ENCODE peak calls at places on chromosomes 5 and 9, in four cellular contexts. One of them, this sample, is unnamed. For H3K4me1 and H3K9me3, the result is how much of the 10 kb centered on the place peaks cover.

GRCh38 chr5:139903450-139903804 is 107.8 kb downstream of the PSD2 start:
- DNase-seq in lung: no peak
- DNase-seq in A549: no peak
- DNase-seq in BE2C: no peak
- DNase-seq in this sample: peak

GRCh38 chr5:14463629-14464028 is 118.0 kb upstream of the OTULINL start:
- DNase-seq in lung: no peak
- DNase-seq in A549: peak
- DNase-seq in BE2C: no peak
- DNase-seq in this sample: no peak

GRCh38 chr9:135010921-135011320 is 76.5 kb upstream of the OLFM1 start:
- DNase-seq in lung: peak
- DNase-seq in A549: no peak
- DNase-seq in BE2C: no peak
- DNase-seq in this sample: no peak

GRCh38 chr9:129383415-129384088 is 205.5 kb upstream of the IER5L start:
- DNase-seq in lung: peak
- DNase-seq in A549: no peak
- DNase-seq in BE2C: no peak
- DNase-seq in this sample: peak

GRCh38 chr9:73011346-73011745 is 58.5 kb upstream of the ALDH1A1 start:
- DNase-seq in lung: no peak
- DNase-seq in A549: no peak
- DNase-seq in BE2C: no peak
- DNase-seq in this sample: no peak

GRCh38 chr5:134506054-134507039 is 19.1 kb upstream of the JADE2 start:
- DNase-seq in lung: peak
- DNase-seq in A549: peak
- DNase-seq in BE2C: no peak
- DNase-seq in this sample: peak

GRCh38 chr5:149831492-149831891 is 101.4 kb downstream of the PPARGC1B start:
- DNase-seq in lung: no peak
- DNase-seq in A549: peak
- DNase-seq in BE2C: no peak
- DNase-seq in this sample: no peak

GRCh38 chr9:121678501-121679022 is 27.1 kb downstream of the DAB2IP start:
- DNase-seq in lung: no peak
- DNase-seq in A549: no peak
- DNase-seq in BE2C: no peak
- DNase-seq in this sample: no peak

GRCh38 chr5:66596791-66597757 is 881 bp downstream of the MAST4 start:
- DNase-seq in lung: peak
- DNase-seq in A549: peak
- DNase-seq in BE2C: peak
- DNase-seq in this sample: peak

GRCh38 chr5:2749514-2750025 is 1.9 kb downstream of the IRX2 start:
- DNase-seq in lung: no peak
- DNase-seq in A549: no peak
- DNase-seq in BE2C: no peak
- DNase-seq in this sample: peak

GRCh38 chr9:96058218-96058617 is 182.7 kb downstream of the ERCC6L2 start:
- DNase-seq in lung: no peak
- DNase-seq in A549: no peak
- DNase-seq in BE2C: no peak
- DNase-seq in this sample: no peak

GRCh38 chr9:133226219-133227171 is 17.4 kb upstream of the OBP2B start:
- DNase-seq in lung: no peak
- DNase-seq in A549: no peak
- DNase-seq in BE2C: peak
- DNase-seq in this sample: peak

GRCh38 chr9:130036099-130036498 is 6.9 kb downstream of the FNBP1 start:
- DNase-seq in lung: no peak
- DNase-seq in A549: no peak
- DNase-seq in BE2C: no peak
- DNase-seq in this sample: no peak

GRCh38 chr9:75455444-75455921 is 367.2 kb downstream of the OSTF1 start:
- DNase-seq in lung: peak
- DNase-seq in A549: no peak
- DNase-seq in BE2C: no peak
- DNase-seq in this sample: no peak

GRCh38 chr5:157888814-157889532 is 30.0 kb upstream of the CLINT1 start:
- DNase-seq in lung: no peak
- DNase-seq in A549: no peak
- DNase-seq in BE2C: no peak
- DNase-seq in this sample: no peak

GRCh38 chr9:71384343-71384742 is 262.9 kb upstream of the TRPM3 start:
- DNase-seq in lung: no peak
- DNase-seq in A549: no peak
- DNase-seq in BE2C: no peak
- DNase-seq in this sample: no peak

GRCh38 chr9:121324316-121324715 is 45.7 kb downstream of the STOM start:
- DNase-seq in lung: no peak
- DNase-seq in A549: no peak
- DNase-seq in BE2C: no peak
- DNase-seq in this sample: no peak

GRCh38 chr5:94361161-94361560 is 257.2 kb downstream of the KIAA0825 start:
- DNase-seq in lung: no peak
- DNase-seq in A549: no peak
- DNase-seq in BE2C: no peak
- DNase-seq in this sample: no peak

GRCh38 chr5:81007637-81008027 is 47.5 kb downstream of the RASGRF2 start:
- DNase-seq in lung: no peak
- DNase-seq in A549: no peak
- DNase-seq in BE2C: no peak
- DNase-seq in this sample: no peak

GRCh38 chr9:120403543-120403856 is 176.5 kb downstream of the CDK5RAP2 start:
- DNase-seq in lung: no peak
- DNase-seq in A549: no peak
- DNase-seq in BE2C: no peak
- DNase-seq in this sample: no peak

GRCh38 chr9:130940693-130941576 is 1.9 kb upstream of the FIBCD1 start:
- DNase-seq in lung: peak
- DNase-seq in A549: peak
- DNase-seq in BE2C: peak
- DNase-seq in this sample: peak

GRCh38 chr5:102090770-102091169 is 205.3 kb downstream of the SLCO4C1 start:
- DNase-seq in lung: peak
- DNase-seq in A549: no peak
- DNase-seq in BE2C: peak
- DNase-seq in this sample: peak

GRCh38 chr5:38210701-38211353 is 47.5 kb upstream of the EGFLAM start:
- DNase-seq in lung: no peak
- DNase-seq in A549: no peak
- DNase-seq in BE2C: no peak
- DNase-seq in this sample: no peak

GRCh38 chr5:175096469-175097185 is 347.4 kb downstream of the DRD1 start:
- DNase-seq in lung: no peak
- DNase-seq in A549: no peak
- DNase-seq in BE2C: no peak
- DNase-seq in this sample: no peak

GRCh38 chr5:175098301-175098700 is 345.7 kb downstream of the DRD1 start:
- DNase-seq in lung: no peak
- DNase-seq in A549: no peak
- DNase-seq in BE2C: no peak
- DNase-seq in this sample: no peak

GRCh38 chr5:175088963-175089362 is 355.0 kb downstream of the DRD1 start:
- DNase-seq in lung: no peak
- DNase-seq in A549: no peak
- DNase-seq in BE2C: no peak
- DNase-seq in this sample: no peak

GRCh38 chr5:175094461-175094860 is 349.5 kb downstream of the DRD1 start:
- DNase-seq in lung: no peak
- DNase-seq in A549: no peak
- DNase-seq in BE2C: no peak
- DNase-seq in this sample: no peak

GRCh38 chr5:175092691-175093090 is 351.3 kb downstream of the DRD1 start:
- DNase-seq in lung: no peak
- DNase-seq in A549: no peak
- DNase-seq in BE2C: no peak
- DNase-seq in this sample: peak
- TF ChIP-seq CTCF in lung: no peak
- TF ChIP-seq CTCF in A549: no peak
- TF ChIP-seq CTCF in BE2C: no peak
- TF ChIP-seq CTCF in this sample: no peak

DNA sequence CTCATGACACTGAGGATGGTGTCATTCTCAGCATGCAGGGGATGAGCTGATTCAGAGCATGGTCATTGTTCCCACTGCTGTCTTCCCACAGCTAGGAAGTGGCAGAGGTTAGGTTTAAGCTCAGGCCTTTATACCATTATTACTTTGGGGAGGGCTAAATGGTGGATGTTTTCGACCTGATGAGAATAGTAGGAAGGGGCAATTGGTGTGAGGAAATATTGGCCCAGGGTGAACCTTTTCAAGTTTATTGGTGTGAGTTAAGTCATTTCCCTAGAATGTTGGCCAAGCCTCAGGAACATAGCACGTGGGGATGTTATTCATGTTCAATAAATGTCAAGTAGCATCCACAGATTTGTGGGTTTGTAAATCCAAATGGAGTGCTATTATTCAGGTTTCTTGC is 59.6 kb downstream of the ARHGAP26 start:
- DNase-seq in lung: no peak
- DNase-seq in A549: no peak
- DNase-seq in BE2C: no peak
- DNase-seq in this sample: no peak
- H3K4me1 ChIP-seq in lung: under half
- H3K4me1 ChIP-seq in A549: half or more
- H3K4me1 ChIP-seq in BE2C: under half
- H3K4me1 ChIP-seq in this sample: under half

GRCh38 chr9:119003882-119004617 is 365.2 kb downstream of the BRINP1 start:
- DNase-seq in lung: no peak
- DNase-seq in A549: no peak
- DNase-seq in BE2C: no peak
- DNase-seq in this sample: no peak
- H3K9me3 ChIP-seq in lung: under half
- H3K9me3 ChIP-seq in A549: under half
- H3K9me3 ChIP-seq in BE2C: under half
- H3K9me3 ChIP-seq in this sample: under half

GRCh38 chr5:146758898-146759297 is 119.7 kb downstream of the PPP2R2B start:
- DNase-seq in lung: no peak
- DNase-seq in A549: no peak
- DNase-seq in BE2C: no peak
- DNase-seq in this sample: no peak
- TF ChIP-seq CTCF in lung: no peak
- TF ChIP-seq CTCF in A549: no peak
- TF ChIP-seq CTCF in BE2C: no peak
- TF ChIP-seq CTCF in this sample: no peak

DNA sequence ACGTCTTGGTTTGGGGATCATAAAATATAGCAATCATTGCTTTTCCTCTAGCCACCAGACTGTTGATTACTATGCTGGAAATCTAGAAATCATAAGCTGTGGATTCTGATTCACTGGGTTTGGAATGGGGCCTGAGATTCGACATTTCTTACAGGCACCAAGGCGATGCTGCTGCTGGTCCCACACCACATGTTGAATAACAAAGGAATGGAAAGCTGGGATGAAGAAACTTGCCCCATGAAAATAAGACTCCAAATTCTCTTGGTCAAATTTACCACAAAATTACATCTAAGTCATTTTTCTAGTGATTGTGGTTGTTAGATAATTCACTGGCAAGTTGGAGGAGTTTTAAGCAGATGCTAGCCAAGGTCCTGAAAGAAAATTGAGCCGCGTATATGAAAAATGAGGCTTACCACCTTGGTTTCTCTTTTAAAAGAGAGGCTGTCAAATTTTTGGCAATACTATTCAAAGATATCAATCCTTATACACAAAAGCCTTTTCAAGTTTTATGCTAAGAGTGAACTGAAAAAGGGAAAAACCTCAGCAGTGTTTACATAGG is 23.0 kb upstream of the MEIKIN start:
- DNase-seq in lung: no peak
- DNase-seq in A549: no peak
- DNase-seq in BE2C: no peak
- DNase-seq in this sample: no peak
- H3K4me1 ChIP-seq in lung: under half
- H3K4me1 ChIP-seq in A549: under half
- H3K4me1 ChIP-seq in BE2C: under half
- H3K4me1 ChIP-seq in this sample: under half

GRCh38 chr5:56749842-56750241 is 65.5 kb upstream of the MAP3K1 start:
- DNase-seq in lung: no peak
- DNase-seq in A549: no peak
- DNase-seq in BE2C: no peak
- DNase-seq in this sample: no peak
- H3K9me3 ChIP-seq in lung: under half
- H3K9me3 ChIP-seq in A549: under half
- H3K9me3 ChIP-seq in BE2C: under half
- H3K9me3 ChIP-seq in this sample: under half

DNA sequence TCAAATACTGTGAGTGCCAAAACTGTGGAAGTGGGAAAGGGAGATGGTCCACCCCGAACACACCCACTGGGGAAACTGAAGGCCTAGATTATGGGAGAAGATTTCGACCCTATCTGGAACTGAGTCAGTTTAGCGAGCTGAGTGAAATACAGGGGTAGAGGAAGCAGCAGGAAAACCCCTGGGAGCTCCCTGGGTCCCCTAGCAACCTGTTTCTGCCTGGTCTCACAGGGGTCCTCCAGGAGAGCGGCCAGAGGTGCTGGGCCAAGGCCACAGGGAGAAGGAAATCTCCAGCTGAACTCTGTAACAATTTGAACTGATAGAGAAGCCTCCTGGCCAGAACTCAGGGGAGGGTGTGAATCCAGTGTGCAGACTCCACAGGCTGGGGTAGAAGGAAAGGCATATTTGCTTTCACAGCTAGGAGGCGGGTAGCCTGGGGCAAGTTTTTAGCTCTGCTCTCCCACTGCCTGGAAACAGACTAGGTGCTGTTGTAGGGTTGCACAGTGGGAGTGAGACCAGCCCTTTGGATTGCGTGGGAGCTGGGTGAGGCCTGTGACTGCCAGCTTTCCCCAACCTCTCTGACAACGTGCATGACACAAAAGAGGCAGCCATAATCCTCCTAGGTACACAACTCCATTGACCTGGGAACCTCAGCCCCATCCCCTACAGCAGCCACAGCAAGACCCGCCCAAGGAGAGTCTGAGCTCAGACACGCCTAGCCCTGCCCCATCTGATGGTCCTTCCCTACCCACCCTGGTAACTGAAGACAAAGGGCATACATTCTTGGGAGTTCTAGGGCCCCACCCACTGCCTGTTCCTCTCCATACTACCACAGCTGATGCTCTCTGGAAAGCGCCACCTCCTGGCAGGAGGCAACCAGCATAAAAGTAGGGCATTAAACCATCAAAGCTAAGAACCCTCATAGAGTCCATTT is 78.8 kb upstream of the GPBP1 start:
- DNase-seq in lung: no peak
- DNase-seq in A549: no peak
- DNase-seq in BE2C: peak
- DNase-seq in this sample: peak
- TF ChIP-seq CTCF in lung: no peak
- TF ChIP-seq CTCF in A549: no peak
- TF ChIP-seq CTCF in BE2C: peak
- TF ChIP-seq CTCF in this sample: peak

DNA sequence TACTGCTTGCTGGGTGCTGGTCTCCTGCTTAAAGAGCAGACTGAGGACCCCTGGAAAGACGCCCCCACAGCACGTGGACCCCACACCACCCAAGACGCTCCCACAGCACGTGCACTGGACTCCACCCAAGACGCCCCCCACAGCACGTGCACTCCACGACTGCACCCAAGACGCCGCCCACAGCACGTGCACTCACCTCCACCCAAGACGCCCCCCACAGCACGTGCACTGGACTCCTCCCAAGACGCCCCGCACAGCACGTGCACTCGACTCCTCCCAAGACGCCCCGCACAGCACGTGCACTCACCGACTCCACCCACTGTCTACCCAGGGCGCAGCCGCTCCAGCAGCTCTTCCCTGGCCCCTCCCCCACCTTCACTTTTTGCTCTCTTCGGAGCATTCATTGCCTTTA is 50.5 kb downstream of the EHMT1 start:
- DNase-seq in lung: no peak
- DNase-seq in A549: no peak
- DNase-seq in BE2C: peak
- DNase-seq in this sample: no peak
- H3K4me1 ChIP-seq in lung: under half
- H3K4me1 ChIP-seq in A549: under half
- H3K4me1 ChIP-seq in BE2C: under half
- H3K4me1 ChIP-seq in this sample: under half